ENCODE peak calls at places on chromosomes 12 and 14, in five cellular contexts. R is transverse colon, P is tibial nerve, O is A549, W is ovary. K is an unnamed sample.

GRCh38 chr12:88458327-88458726 is 121.9 kb downstream of the KITLG start:
- DNase-seq in R (no peak), P (no peak), O (no peak), W (no peak), K (no peak)

GRCh38 chr14:61326847-61327246 is 5.5 kb downstream of the PRKCH start:
- DNase-seq in R (peak), P (peak), O (no peak), W (peak), K (peak)

GRCh38 chr14:89007906-89008305 is 183.5 kb downstream of the TTC8 start:
- DNase-seq in R (no peak), P (no peak), O (no peak), W (no peak), K (no peak)

GRCh38 chr14:61335049-61335448 is 13.7 kb downstream of the PRKCH start:
- DNase-seq in R (no peak), P (no peak), O (no peak), W (no peak), K (no peak)

GRCh38 chr12:111314949-111315539 is 53.9 kb downstream of the PHETA1 start:
- DNase-seq in R (no peak), P (peak), O (no peak), W (no peak), K (no peak)

GRCh38 chr14:32318087-32318486 is 11.0 kb upstream of the AKAP6 start:
- DNase-seq in R (no peak), P (no peak), O (no peak), W (no peak), K (no peak)

GRCh38 chr12:75660107-75660530 is 148.7 kb upstream of the KRR1 start:
- DNase-seq in R (no peak), P (no peak), O (peak), W (no peak), K (no peak)

GRCh38 chr14:53519137-53519536 is 366.0 kb upstream of the DDHD1 start:
- DNase-seq in R (no peak), P (no peak), O (no peak), W (no peak), K (no peak)

GRCh38 chr12:49502590-49502989 is 36.2 kb upstream of the KCNH3 start:
- DNase-seq in R (no peak), P (no peak), O (no peak), W (no peak), K (no peak)

GRCh38 chr12:43942379-43942778 is 106.5 kb downstream of the TMEM117 start:
- DNase-seq in R (no peak), P (no peak), O (no peak), W (no peak), K (no peak)

GRCh38 chr12:14618990-14619389 is 51.3 kb upstream of the PLBD1 start:
- DNase-seq in R (no peak), P (peak), O (peak), W (no peak), K (no peak)

GRCh38 chr12:8709124-8709830 is 11.5 kb downstream of the RIMKLB start:
- DNase-seq in R (peak), P (no peak), O (no peak), W (peak), K (no peak)

GRCh38 chr12:132807295-132808222 is 21.1 kb downstream of the GOLGA3 start:
- DNase-seq in R (no peak), P (no peak), O (no peak), W (no peak), K (no peak)

GRCh38 chr12:121468451-121468850 is 68.5 kb downstream of the RNF34 start:
- DNase-seq in R (no peak), P (peak), O (no peak), W (no peak), K (no peak)

GRCh38 chr12:18430425-18431048 is 169.2 kb downstream of the PIK3C2G start:
- DNase-seq in R (peak), P (peak), O (peak), W (peak), K (no peak)

GRCh38 chr14:45364565-45364964 is 111.6 kb upstream of the MIS18BP1 start:
- DNase-seq in R (no peak), P (no peak), O (no peak), W (no peak), K (no peak)

GRCh38 chr14:68956728-68957127 is 22.4 kb downstream of the ACTN1 start:
- DNase-seq in R (no peak), P (no peak), O (no peak), W (no peak), K (no peak)

GRCh38 chr14:72714094-72714493 is 179.8 kb downstream of the DPF3 start:
- DNase-seq in R (peak), P (no peak), O (no peak), W (no peak), K (peak)

GRCh38 chr12:32457251-32458025 is 58.1 kb downstream of the FGD4 start:
- DNase-seq in R (no peak), P (no peak), O (no peak), W (no peak), K (no peak)

GRCh38 chr14:99524804-99525698 is 43.8 kb downstream of the CCNK start:
- DNase-seq in R (peak), P (no peak), O (peak), W (no peak), K (no peak)

GRCh38 chr12:90102957-90103652 is 394.5 kb upstream of the ATP2B1 start:
- DNase-seq in R (peak), P (no peak), O (peak), W (no peak), K (no peak)

GRCh38 chr14:103138483-103139370 is 15.5 kb downstream of the TNFAIP2 start:
- DNase-seq in R (no peak), P (no peak), O (no peak), W (no peak), K (no peak)

GRCh38 chr12:102992297-102992696 is 34.8 kb downstream of the ASCL1 start:
- DNase-seq in R (no peak), P (no peak), O (peak), W (no peak), K (no peak)

GRCh38 chr14:27845241-27845850 is 921.2 kb upstream of the FOXG1 start:
- DNase-seq in R (no peak), P (no peak), O (no peak), W (no peak), K (no peak)

DNA sequence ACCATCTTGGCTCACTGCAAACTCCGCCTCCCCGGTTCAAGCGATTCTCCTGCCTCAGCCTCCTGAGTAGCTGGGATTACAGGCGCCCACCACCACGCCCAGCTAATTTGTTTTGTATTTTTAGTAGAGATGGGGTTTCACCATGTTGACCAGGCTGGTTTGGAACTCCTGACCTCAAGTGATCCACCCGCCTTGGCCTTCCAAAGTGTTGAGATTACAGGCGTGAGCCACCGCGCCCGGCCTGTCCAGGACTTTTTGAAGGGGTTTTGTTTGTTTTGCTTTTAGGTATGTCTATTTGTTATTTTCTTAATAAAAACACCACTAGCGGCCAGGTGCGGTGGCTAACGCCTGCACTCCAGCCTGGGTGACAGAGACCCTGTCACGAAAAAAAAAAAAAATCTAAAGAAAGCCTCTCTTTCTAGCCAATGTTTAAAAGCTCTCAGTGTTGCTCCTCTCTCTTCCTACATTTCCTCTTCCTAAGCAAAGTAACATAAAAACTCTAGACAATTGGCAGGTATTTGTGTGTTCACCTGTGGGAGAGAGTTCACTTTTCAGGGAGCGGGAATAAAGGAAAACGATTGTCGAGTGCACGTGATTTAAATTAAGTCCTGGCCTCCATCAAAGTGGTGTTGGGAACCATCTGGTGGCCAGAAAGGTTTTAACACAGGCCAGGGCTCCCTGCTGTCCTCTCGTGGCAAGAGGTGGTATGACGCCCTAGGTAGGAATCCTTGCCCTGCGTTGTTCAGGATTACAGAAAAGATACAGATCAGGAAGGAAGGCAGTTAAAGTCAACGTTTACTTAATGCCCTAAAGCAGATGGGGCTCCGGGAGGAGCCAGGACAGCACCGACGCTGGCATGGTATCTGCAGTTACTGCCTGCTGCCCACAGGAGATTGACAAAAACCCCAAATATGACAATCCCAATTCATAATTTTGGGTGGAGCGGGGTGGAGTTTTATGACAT is 36.2 kb upstream of the ATP23 start:
- DNase-seq in R (peak), P (peak), O (peak), W (peak), K (peak)
- TF ChIP-seq EP300 in R (no peak), P (no peak), O (no peak), W (no peak), K (no peak)

DNA sequence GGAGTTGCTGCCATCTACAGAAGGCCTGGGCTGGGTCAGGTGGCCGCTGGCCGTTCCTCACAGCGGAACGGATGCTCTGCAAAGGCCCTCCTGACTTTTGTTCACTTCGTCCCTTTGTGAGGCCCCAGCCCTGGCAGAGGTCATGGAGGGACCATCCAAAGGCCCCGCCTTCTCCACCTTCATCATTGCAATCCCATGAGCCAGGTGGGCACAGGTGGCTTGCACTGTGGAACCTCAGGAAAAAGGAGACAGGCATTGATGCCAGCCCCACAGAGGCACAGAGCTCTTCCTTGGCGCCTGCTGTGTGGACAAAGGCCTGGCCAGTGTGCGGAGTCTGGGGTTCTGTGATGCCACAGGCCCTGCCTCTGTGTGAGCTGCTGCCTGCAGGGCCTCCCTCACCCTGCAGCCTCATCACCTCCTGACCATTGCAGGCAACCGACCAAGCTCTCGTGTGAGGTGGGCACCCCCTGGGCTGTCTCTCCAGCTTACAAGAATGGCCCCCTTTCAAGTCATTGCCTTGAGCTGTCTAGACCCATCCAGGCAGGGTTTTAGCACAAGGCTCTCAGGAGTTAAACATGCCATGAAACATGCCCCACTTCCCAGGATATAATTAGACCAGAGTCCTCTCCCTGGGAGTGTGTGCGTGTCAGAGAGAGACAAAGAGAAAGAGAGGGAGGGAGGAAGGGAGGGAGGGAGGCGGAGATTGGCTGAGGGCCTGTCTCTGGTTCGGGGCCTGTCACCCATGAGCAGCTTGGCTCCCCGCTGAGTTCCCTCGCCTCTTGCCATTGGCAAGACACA is 19.3 kb downstream of the NFKBIA start:
- DNase-seq in R (peak), P (peak), O (peak), W (peak), K (peak)
- TF ChIP-seq EP300 in R (no peak), P (no peak), O (peak), W (no peak), K (no peak)

GRCh38 chr12:2301531-2302461 is 249.0 kb downstream of the CACNA1C start:
- DNase-seq in R (no peak), P (no peak), O (no peak), W (no peak), K (peak)
- TF ChIP-seq EP300 in R (no peak), P (no peak), O (no peak), W (no peak), K (no peak)

DNA sequence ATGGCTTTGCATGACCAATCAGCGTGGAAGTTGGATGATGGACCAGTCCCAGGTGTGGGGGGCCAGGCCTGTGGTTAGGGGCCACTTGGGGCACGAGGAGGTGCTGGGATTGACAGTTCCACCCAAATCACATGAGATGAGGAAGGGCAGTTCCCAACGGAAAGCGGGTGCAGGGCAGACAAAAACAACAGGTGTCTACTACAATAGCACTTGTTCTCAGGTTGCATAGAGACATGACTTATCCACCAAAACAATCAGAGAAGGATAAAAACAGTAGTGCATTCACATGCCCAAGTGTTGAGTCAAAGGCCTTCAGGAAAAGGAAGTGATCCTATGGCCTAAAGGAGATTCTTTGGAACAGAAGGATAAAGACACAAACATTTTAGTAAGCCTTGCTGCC is 14.6 kb upstream of the EIF2B2 start:
- DNase-seq in R (no peak), P (no peak), O (peak), W (no peak), K (no peak)
- TF ChIP-seq EP300 in R (no peak), P (no peak), O (no peak), W (no peak), K (no peak)

DNA sequence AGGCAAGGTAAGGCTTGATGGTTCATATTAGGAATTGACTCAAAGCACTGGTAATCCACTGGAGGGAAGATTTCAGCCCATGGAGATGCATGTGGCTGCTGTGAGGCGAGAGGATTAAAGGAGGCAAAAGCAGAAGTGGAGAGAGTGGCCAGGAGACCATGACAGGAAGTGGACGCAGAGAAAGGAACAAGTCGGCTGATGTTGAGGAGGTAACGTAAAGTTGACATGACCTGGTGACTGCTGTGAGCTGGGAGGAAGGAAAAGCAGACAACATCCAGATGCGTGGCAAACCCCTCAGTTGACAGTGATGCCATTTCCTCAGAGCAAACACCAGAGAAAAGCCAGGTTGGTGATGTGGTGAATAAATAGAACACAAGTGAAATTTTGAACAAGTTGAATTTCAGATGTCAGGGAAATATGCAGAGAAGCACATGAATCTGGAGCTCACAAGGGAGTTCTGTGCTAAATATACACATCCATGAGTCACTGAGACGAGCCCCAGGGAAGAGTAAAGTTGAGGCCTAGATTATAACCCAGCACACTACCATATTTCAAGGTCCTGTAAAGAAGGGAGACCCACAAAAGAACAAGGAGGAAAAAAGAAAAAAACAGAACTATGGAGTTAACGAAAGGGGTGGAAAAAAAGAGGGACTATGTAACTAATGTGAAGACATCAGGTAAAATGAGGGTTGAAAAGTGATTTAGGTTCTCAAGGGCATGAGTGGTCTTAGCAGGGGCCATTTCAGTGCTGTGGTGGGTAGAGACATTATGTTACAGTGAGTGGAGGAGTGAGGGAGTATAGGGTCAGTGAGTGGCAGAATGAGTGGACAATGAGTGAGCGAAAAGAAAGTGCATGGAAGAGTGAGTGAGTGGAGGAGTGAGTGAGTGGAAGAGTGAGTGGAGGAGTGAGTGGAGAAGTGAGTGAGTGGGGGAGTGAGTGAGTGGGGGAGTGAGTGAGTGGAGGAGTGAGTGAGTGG is 61.6 kb upstream of the GZMB start:
- DNase-seq in R (no peak), P (no peak), O (no peak), W (no peak), K (no peak)
- TF ChIP-seq EP300 in R (no peak), P (no peak), O (no peak), W (no peak), K (no peak)

GRCh38 chr12:122871851-122872785 is 23.8 kb downstream of the VPS37B start:
- DNase-seq in R (peak), P (peak), O (peak), W (no peak), K (peak)
- TF ChIP-seq EP300 in R (no peak), P (no peak), O (no peak), W (no peak), K (no peak)

DNA sequence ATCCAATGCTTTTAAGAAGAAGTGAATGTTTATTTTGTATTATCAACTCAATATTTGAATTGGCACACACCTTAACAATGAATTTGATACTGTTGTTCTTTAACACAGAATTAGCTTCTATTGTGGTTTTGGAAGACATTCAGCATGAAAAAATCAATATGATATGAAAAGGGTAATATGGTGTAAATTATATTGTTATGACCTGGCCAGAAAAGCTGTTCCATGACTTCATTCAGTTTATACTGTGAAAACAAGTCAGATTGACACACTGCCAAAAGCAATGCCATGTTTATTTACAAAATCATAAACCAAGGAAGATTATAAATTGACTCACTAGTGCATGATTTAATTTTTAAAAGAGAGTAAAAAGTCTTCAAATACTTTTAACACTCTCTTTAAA is 851.4 kb upstream of the SEL1L start:
- DNase-seq in R (no peak), P (no peak), O (no peak), W (no peak), K (no peak)
- TF ChIP-seq EP300 in R (no peak), P (no peak), O (no peak), W (no peak), K (no peak)

GRCh38 chr12:68154768-68155167 is 4.8 kb downstream of the IFNG start:
- DNase-seq in R (no peak), P (no peak), O (no peak), W (no peak), K (no peak)
- TF ChIP-seq EP300 in R (no peak), P (no peak), O (no peak), W (no peak), K (no peak)